ENCODE peak calls at places on chromosomes 5 and 9, in nine cellular contexts. One of them, this sample, is unnamed. For H3K4me1, the result is how much of the 10 kb centered on the place peaks cover.

GRCh38 chr9:5263568-5264218 is 32.5 kb downstream of the INSL4 start:
- DNase-seq in cardiac muscle cell: peak
- DNase-seq in adrenal gland: no peak
- DNase-seq in PC-3: peak
- DNase-seq in psoas muscle: no peak
- DNase-seq in CD8-positive, alpha-beta memory T cell: no peak
- DNase-seq in CD4-positive, CD25-positive, alpha-beta regulatory T cell: peak
- DNase-seq in naive thymus-derived CD4-positive, alpha-beta T cell: no peak
- DNase-seq in A549: peak
- DNase-seq in this sample: no peak

GRCh38 chr5:172499287-172499686 is 45.0 kb upstream of the SH3PXD2B start:
- DNase-seq in CD8-positive, alpha-beta memory T cell: no peak
- DNase-seq in cardiac muscle cell: no peak
- DNase-seq in PC-3: no peak
- DNase-seq in adrenal gland: no peak
- DNase-seq in psoas muscle: no peak
- DNase-seq in CD4-positive, CD25-positive, alpha-beta regulatory T cell: no peak
- DNase-seq in naive thymus-derived CD4-positive, alpha-beta T cell: no peak
- DNase-seq in A549: no peak
- DNase-seq in this sample: no peak

GRCh38 chr9:88179080-88179521 is 40.8 kb upstream of the SPATA31C2 start:
- DNase-seq in naive thymus-derived CD4-positive, alpha-beta T cell: no peak
- DNase-seq in adrenal gland: peak
- DNase-seq in cardiac muscle cell: no peak
- DNase-seq in CD8-positive, alpha-beta memory T cell: no peak
- DNase-seq in A549: no peak
- DNase-seq in psoas muscle: no peak
- DNase-seq in CD4-positive, CD25-positive, alpha-beta regulatory T cell: peak
- DNase-seq in PC-3: no peak
- DNase-seq in this sample: no peak

GRCh38 chr5:159240301-159240870 is 22.7 kb upstream of the UBLCP1 start:
- DNase-seq in CD4-positive, CD25-positive, alpha-beta regulatory T cell: no peak
- DNase-seq in A549: peak
- DNase-seq in PC-3: peak
- DNase-seq in adrenal gland: no peak
- DNase-seq in psoas muscle: no peak
- DNase-seq in naive thymus-derived CD4-positive, alpha-beta T cell: no peak
- DNase-seq in CD8-positive, alpha-beta memory T cell: no peak
- DNase-seq in cardiac muscle cell: no peak
- DNase-seq in this sample: no peak

GRCh38 chr5:113282470-113282869 is 152.3 kb downstream of the TSSK1B start:
- DNase-seq in CD4-positive, CD25-positive, alpha-beta regulatory T cell: no peak
- DNase-seq in CD8-positive, alpha-beta memory T cell: no peak
- DNase-seq in A549: no peak
- DNase-seq in adrenal gland: no peak
- DNase-seq in cardiac muscle cell: no peak
- DNase-seq in psoas muscle: no peak
- DNase-seq in naive thymus-derived CD4-positive, alpha-beta T cell: no peak
- DNase-seq in PC-3: no peak
- DNase-seq in this sample: no peak

GRCh38 chr9:125915606-125916005 is 168.4 kb downstream of the PBX3 start:
- DNase-seq in naive thymus-derived CD4-positive, alpha-beta T cell: no peak
- DNase-seq in psoas muscle: no peak
- DNase-seq in CD4-positive, CD25-positive, alpha-beta regulatory T cell: no peak
- DNase-seq in A549: no peak
- DNase-seq in PC-3: no peak
- DNase-seq in cardiac muscle cell: no peak
- DNase-seq in adrenal gland: no peak
- DNase-seq in CD8-positive, alpha-beta memory T cell: no peak
- DNase-seq in this sample: no peak

GRCh38 chr9:29039258-29039657 is 1466.0 kb upstream of the C9orf72 start:
- DNase-seq in CD8-positive, alpha-beta memory T cell: no peak
- DNase-seq in naive thymus-derived CD4-positive, alpha-beta T cell: no peak
- DNase-seq in adrenal gland: no peak
- DNase-seq in psoas muscle: no peak
- DNase-seq in CD4-positive, CD25-positive, alpha-beta regulatory T cell: no peak
- DNase-seq in cardiac muscle cell: peak
- DNase-seq in A549: peak
- DNase-seq in PC-3: peak
- DNase-seq in this sample: no peak

GRCh38 chr5:1557114-1557873 is 33.5 kb upstream of the LPCAT1 start:
- DNase-seq in PC-3: peak
- DNase-seq in CD8-positive, alpha-beta memory T cell: no peak
- DNase-seq in adrenal gland: no peak
- DNase-seq in CD4-positive, CD25-positive, alpha-beta regulatory T cell: no peak
- DNase-seq in cardiac muscle cell: no peak
- DNase-seq in psoas muscle: no peak
- DNase-seq in A549: no peak
- DNase-seq in naive thymus-derived CD4-positive, alpha-beta T cell: no peak
- DNase-seq in this sample: no peak

GRCh38 chr9:110189001-110189400 is 19.0 kb downstream of the C9orf152 start:
- DNase-seq in CD4-positive, CD25-positive, alpha-beta regulatory T cell: no peak
- DNase-seq in psoas muscle: no peak
- DNase-seq in adrenal gland: no peak
- DNase-seq in naive thymus-derived CD4-positive, alpha-beta T cell: no peak
- DNase-seq in cardiac muscle cell: no peak
- DNase-seq in PC-3: no peak
- DNase-seq in CD8-positive, alpha-beta memory T cell: no peak
- DNase-seq in A549: peak
- DNase-seq in this sample: no peak

GRCh38 chr9:125744616-125745387 is 2.4 kb upstream of the PBX3 start:
- DNase-seq in A549: no peak
- DNase-seq in adrenal gland: no peak
- DNase-seq in cardiac muscle cell: peak
- DNase-seq in naive thymus-derived CD4-positive, alpha-beta T cell: no peak
- DNase-seq in CD8-positive, alpha-beta memory T cell: no peak
- DNase-seq in psoas muscle: no peak
- DNase-seq in CD4-positive, CD25-positive, alpha-beta regulatory T cell: no peak
- DNase-seq in PC-3: peak
- DNase-seq in this sample: no peak

GRCh38 chr5:139186293-139186692 is 11.9 kb downstream of the SIL1 start:
- DNase-seq in psoas muscle: no peak
- DNase-seq in naive thymus-derived CD4-positive, alpha-beta T cell: no peak
- DNase-seq in A549: no peak
- DNase-seq in adrenal gland: no peak
- DNase-seq in CD4-positive, CD25-positive, alpha-beta regulatory T cell: no peak
- DNase-seq in cardiac muscle cell: peak
- DNase-seq in PC-3: no peak
- DNase-seq in CD8-positive, alpha-beta memory T cell: no peak
- DNase-seq in this sample: no peak
- H3K4me1 ChIP-seq in psoas muscle: under half
- H3K4me1 ChIP-seq in naive thymus-derived CD4-positive, alpha-beta T cell: under half
- H3K4me1 ChIP-seq in A549: under half
- H3K4me1 ChIP-seq in adrenal gland: under half
- H3K4me1 ChIP-seq in CD4-positive, CD25-positive, alpha-beta regulatory T cell: under half
- H3K4me1 ChIP-seq in cardiac muscle cell: half or more
- H3K4me1 ChIP-seq in PC-3: under half
- H3K4me1 ChIP-seq in CD8-positive, alpha-beta memory T cell: under half
- H3K4me1 ChIP-seq in this sample: under half

GRCh38 chr5:155103164-155103563 is 89.6 kb downstream of the KIF4B start:
- DNase-seq in adrenal gland: no peak
- DNase-seq in PC-3: no peak
- DNase-seq in CD4-positive, CD25-positive, alpha-beta regulatory T cell: no peak
- DNase-seq in A549: no peak
- DNase-seq in naive thymus-derived CD4-positive, alpha-beta T cell: no peak
- DNase-seq in cardiac muscle cell: peak
- DNase-seq in CD8-positive, alpha-beta memory T cell: no peak
- DNase-seq in psoas muscle: no peak
- DNase-seq in this sample: no peak

GRCh38 chr5:155101697-155102096 is 88.1 kb downstream of the KIF4B start:
- DNase-seq in naive thymus-derived CD4-positive, alpha-beta T cell: no peak
- DNase-seq in A549: no peak
- DNase-seq in adrenal gland: no peak
- DNase-seq in cardiac muscle cell: no peak
- DNase-seq in psoas muscle: no peak
- DNase-seq in PC-3: no peak
- DNase-seq in CD8-positive, alpha-beta memory T cell: no peak
- DNase-seq in CD4-positive, CD25-positive, alpha-beta regulatory T cell: no peak
- DNase-seq in this sample: no peak

GRCh38 chr5:155106221-155106620 is 92.7 kb downstream of the KIF4B start:
- DNase-seq in cardiac muscle cell: no peak
- DNase-seq in adrenal gland: no peak
- DNase-seq in CD4-positive, CD25-positive, alpha-beta regulatory T cell: no peak
- DNase-seq in psoas muscle: no peak
- DNase-seq in PC-3: no peak
- DNase-seq in naive thymus-derived CD4-positive, alpha-beta T cell: no peak
- DNase-seq in A549: no peak
- DNase-seq in CD8-positive, alpha-beta memory T cell: no peak
- DNase-seq in this sample: no peak
- H3K27ac ChIP-seq in cardiac muscle cell: no peak
- H3K27ac ChIP-seq in adrenal gland: no peak
- H3K27ac ChIP-seq in CD4-positive, CD25-positive, alpha-beta regulatory T cell: no peak
- H3K27ac ChIP-seq in psoas muscle: no peak
- H3K27ac ChIP-seq in PC-3: no peak
- H3K27ac ChIP-seq in naive thymus-derived CD4-positive, alpha-beta T cell: no peak
- H3K27ac ChIP-seq in A549: no peak
- H3K27ac ChIP-seq in CD8-positive, alpha-beta memory T cell: no peak
- H3K27ac ChIP-seq in this sample: no peak

GRCh38 chr5:9140202-9140601 is 405.7 kb downstream of the SEMA5A start:
- DNase-seq in cardiac muscle cell: no peak
- DNase-seq in adrenal gland: no peak
- DNase-seq in A549: no peak
- DNase-seq in CD4-positive, CD25-positive, alpha-beta regulatory T cell: no peak
- DNase-seq in PC-3: no peak
- DNase-seq in CD8-positive, alpha-beta memory T cell: no peak
- DNase-seq in naive thymus-derived CD4-positive, alpha-beta T cell: no peak
- DNase-seq in psoas muscle: no peak
- DNase-seq in this sample: no peak

DNA sequence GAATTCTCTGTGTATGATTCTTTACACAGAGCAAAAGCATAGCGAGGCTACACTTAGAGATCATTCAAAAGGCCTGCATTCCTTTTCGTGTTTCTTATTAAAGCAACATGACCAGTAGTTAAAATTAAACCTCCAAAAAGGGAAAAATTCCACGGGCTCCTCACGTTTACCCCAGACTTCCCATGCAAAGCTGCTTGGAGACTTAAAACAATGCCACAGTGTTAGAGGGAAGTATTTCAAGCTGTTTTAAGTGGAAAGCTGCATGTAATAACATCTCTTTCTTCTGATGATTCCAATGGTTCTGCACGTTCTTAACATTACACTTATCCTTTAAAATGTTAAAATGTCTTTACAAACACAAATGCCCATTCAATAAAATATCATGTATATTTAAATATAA is 405.2 kb downstream of the SEMA5A start:
- DNase-seq in CD8-positive, alpha-beta memory T cell: no peak
- DNase-seq in A549: no peak
- DNase-seq in psoas muscle: no peak
- DNase-seq in adrenal gland: no peak
- DNase-seq in cardiac muscle cell: no peak
- DNase-seq in PC-3: no peak
- DNase-seq in naive thymus-derived CD4-positive, alpha-beta T cell: no peak
- DNase-seq in CD4-positive, CD25-positive, alpha-beta regulatory T cell: no peak
- DNase-seq in this sample: no peak
- H3K4me3 ChIP-seq in CD8-positive, alpha-beta memory T cell: no peak
- H3K4me3 ChIP-seq in A549: no peak
- H3K4me3 ChIP-seq in psoas muscle: no peak
- H3K4me3 ChIP-seq in adrenal gland: no peak
- H3K4me3 ChIP-seq in cardiac muscle cell: no peak
- H3K4me3 ChIP-seq in PC-3: no peak
- H3K4me3 ChIP-seq in naive thymus-derived CD4-positive, alpha-beta T cell: no peak
- H3K4me3 ChIP-seq in CD4-positive, CD25-positive, alpha-beta regulatory T cell: no peak
- H3K4me3 ChIP-seq in this sample: no peak

GRCh38 chr5:146069780-146070099 is 35.6 kb downstream of the PLAC8L1 start:
- DNase-seq in psoas muscle: no peak
- DNase-seq in naive thymus-derived CD4-positive, alpha-beta T cell: no peak
- DNase-seq in adrenal gland: no peak
- DNase-seq in PC-3: no peak
- DNase-seq in CD4-positive, CD25-positive, alpha-beta regulatory T cell: no peak
- DNase-seq in CD8-positive, alpha-beta memory T cell: no peak
- DNase-seq in cardiac muscle cell: no peak
- DNase-seq in A549: no peak
- DNase-seq in this sample: no peak
- H3K4me1 ChIP-seq in psoas muscle: under half
- H3K4me1 ChIP-seq in naive thymus-derived CD4-positive, alpha-beta T cell: under half
- H3K4me1 ChIP-seq in adrenal gland: under half
- H3K4me1 ChIP-seq in PC-3: under half
- H3K4me1 ChIP-seq in CD4-positive, CD25-positive, alpha-beta regulatory T cell: under half
- H3K4me1 ChIP-seq in CD8-positive, alpha-beta memory T cell: under half
- H3K4me1 ChIP-seq in cardiac muscle cell: under half
- H3K4me1 ChIP-seq in A549: under half
- H3K4me1 ChIP-seq in this sample: under half

GRCh38 chr9:96136992-96137665 is 164.8 kb downstream of the HSD17B3 start:
- DNase-seq in naive thymus-derived CD4-positive, alpha-beta T cell: no peak
- DNase-seq in psoas muscle: no peak
- DNase-seq in adrenal gland: peak
- DNase-seq in A549: no peak
- DNase-seq in PC-3: no peak
- DNase-seq in cardiac muscle cell: peak
- DNase-seq in CD8-positive, alpha-beta memory T cell: no peak
- DNase-seq in CD4-positive, CD25-positive, alpha-beta regulatory T cell: peak
- DNase-seq in this sample: no peak
- H3K27ac ChIP-seq in naive thymus-derived CD4-positive, alpha-beta T cell: no peak
- H3K27ac ChIP-seq in psoas muscle: no peak
- H3K27ac ChIP-seq in adrenal gland: no peak
- H3K27ac ChIP-seq in A549: peak
- H3K27ac ChIP-seq in PC-3: no peak
- H3K27ac ChIP-seq in cardiac muscle cell: no peak
- H3K27ac ChIP-seq in CD8-positive, alpha-beta memory T cell: no peak
- H3K27ac ChIP-seq in CD4-positive, CD25-positive, alpha-beta regulatory T cell: peak
- H3K27ac ChIP-seq in this sample: no peak